ENCODE peak calls at places on chromosome 19, in four cellular contexts. S is ascending aorta, Z is colonic mucosa, J is H54. A is an unnamed sample.
A peak's percentile ranks its signal among the peaks of the same experiment; 100 is the strongest.

GRCh38 chr19:50414850-50415660 is 3.7 kb upstream of the SPIB start:
- DNase-seq in S (no peak), Z (peak; percentile 75), J (peak; percentile 74), A (no peak)

GRCh38 chr19:30406220-30406944 is 34.2 kb downstream of the ZNF536 start:
- DNase-seq in S (no peak), Z (no peak), J (no peak), A (no peak)

GRCh38 chr19:33864311-33864850 is 67.7 kb downstream of the KCTD15 start:
- DNase-seq in S (no peak), Z (peak; percentile 35), J (no peak), A (no peak)

GRCh38 chr19:19053508-19054314 is 10.1 kb upstream of the SLC25A42 start:
- DNase-seq in S (no peak), Z (peak; percentile 65), J (peak; percentile 49), A (no peak)

GRCh38 chr19:13764821-13765394 is 586 bp downstream of the MRI1 start:
- DNase-seq in S (no peak), Z (no peak), J (no peak), A (no peak)

GRCh38 chr19:13652810-13653590 is 111.3 kb upstream of the MRI1 start:
- DNase-seq in S (no peak), Z (no peak), J (no peak), A (no peak)

GRCh38 chr19:7288977-7289376 is 5.2 kb downstream of the INSR start:
- DNase-seq in S (no peak), Z (no peak), J (no peak), A (no peak)

GRCh38 chr19:30085394-30085793 is 143.4 kb downstream of the URI1 start:
- DNase-seq in S (no peak), Z (no peak), J (no peak), A (no peak)

GRCh38 chr19:13051581-13052165 is 51.0 kb downstream of the LYL1 start:
- DNase-seq in S (no peak), Z (peak; percentile 84), J (no peak), A (no peak)

GRCh38 chr19:40229484-40229883 is 3.0 kb upstream of the CCNP start:
- DNase-seq in S (no peak), Z (no peak), J (peak; percentile 65), A (no peak)

GRCh38 chr19:33264881-33265445 is 37.4 kb downstream of the CEBPA start:
- DNase-seq in S (no peak), Z (no peak), J (no peak), A (no peak)

GRCh38 chr19:19068659-19069509 is 5.1 kb downstream of the SLC25A42 start:
- DNase-seq in S (no peak), Z (no peak), J (no peak), A (no peak)

GRCh38 chr19:4502282-4503223 is 15.7 kb downstream of the PLIN4 start:
- DNase-seq in S (no peak), Z (no peak), J (no peak), A (no peak)

A was measured in cortex of kidney.